ENCODE peak calls at places on chromosome 9, in seven cellular contexts. S is activated CD8-positive, alpha-beta memory T cell treated with anti-CD3 and anti-CD28 coated beads for 1 hour; P is endothelial cell; B is SK-N-SH; L is T-helper 1 cell; D is NCI-H1417; U is CD8-positive, alpha-beta memory T cell. Q is an unnamed sample.

GRCh38 chr9:9299134-9299533 is 1313.7 kb downstream of the PTPRD start:
- DNase-seq in S (no peak), P (no peak), B (peak), L (no peak), D (peak), U (no peak), Q (no peak)

GRCh38 chr9:117938086-117938485 is 233.9 kb downstream of the TLR4 start:
- DNase-seq in S (no peak), P (no peak), B (no peak), L (no peak), D (no peak), U (no peak), Q (no peak)

GRCh38 chr9:124296094-124296493 is 38.3 kb downstream of the NEK6 start:
- DNase-seq in S (no peak), P (no peak), B (peak), L (no peak), D (no peak), U (no peak), Q (no peak)

GRCh38 chr9:115032300-115032699 is 85.7 kb downstream of the TNC start:
- DNase-seq in S (no peak), P (no peak), B (no peak), L (no peak), D (no peak), U (no peak), Q (no peak)

GRCh38 chr9:114387678-114388431 is at the start of gene AKNA:
- DNase-seq in S (peak), P (peak), B (no peak), L (peak), D (peak), U (peak), Q (peak)

GRCh38 chr9:70229026-70229425 is 29.8 kb upstream of the SMC5 start:
- DNase-seq in S (no peak), P (no peak), B (no peak), L (no peak), D (peak), U (no peak), Q (peak)

GRCh38 chr9:86598411-86599239 is 244.4 kb upstream of the TUT7 start:
- DNase-seq in S (no peak), P (no peak), B (no peak), L (no peak), D (no peak), U (no peak), Q (no peak)

GRCh38 chr9:118882674-118883073 is 486.6 kb downstream of the BRINP1 start:
- DNase-seq in S (no peak), P (no peak), B (no peak), L (no peak), D (no peak), U (no peak), Q (no peak)

GRCh38 chr9:127035423-127035822 is 87.0 kb downstream of the ANGPTL2 start:
- DNase-seq in S (no peak), P (no peak), B (no peak), L (no peak), D (no peak), U (no peak), Q (no peak)

GRCh38 chr9:12989669-12990068 is 214.8 kb downstream of the LURAP1L start:
- DNase-seq in S (no peak), P (no peak), B (no peak), L (no peak), D (no peak), U (no peak), Q (no peak)

GRCh38 chr9:75181748-75182147 is 93.4 kb downstream of the OSTF1 start:
- DNase-seq in S (no peak), P (no peak), B (no peak), L (no peak), D (peak), U (no peak), Q (no peak)

GRCh38 chr9:126702501-126703329 is 89.0 kb downstream of the LMX1B start:
- DNase-seq in S (no peak), P (peak), B (peak), L (no peak), D (peak), U (peak), Q (no peak)

GRCh38 chr9:11023201-11023600 is 410.4 kb upstream of the PTPRD start:
- DNase-seq in S (no peak), P (no peak), B (no peak), L (no peak), D (no peak), U (no peak), Q (no peak)

GRCh38 chr9:31089822-31090221 is 1294.6 kb upstream of the ACO1 start:
- DNase-seq in S (no peak), P (no peak), B (no peak), L (no peak), D (no peak), U (no peak), Q (no peak)